ENCODE peak calls at places on chromosomes 1 and 21, in six cellular contexts. F is neural progenitor cell, U is GM23248, A is OCI-LY7, B is PC-3, J is GM23338. D is an unnamed sample.

GRCh38 chr21:45994086-45994661 is 12.6 kb downstream of the COL6A1 start:
- DNase-seq in F (no peak), U (peak; percentile 36), A (no peak), B (no peak), J (no peak), D (no peak)

GRCh38 chr1:25534389-25534788 is 9.0 kb upstream of the LDLRAP1 start:
- DNase-seq in F (no peak), U (no peak), A (no peak), B (no peak), J (no peak), D (no peak)

GRCh38 chr1:181777812-181778211 is 283.7 kb downstream of the ZNF648 start:
- DNase-seq in F (no peak), U (no peak), A (no peak), B (no peak), J (no peak), D (no peak)

GRCh38 chr1:32870615-32871363 is at the start of gene FNDC5:
- DNase-seq in F (peak; percentile 86), U (peak; percentile 60), A (no peak), B (no peak), J (peak; percentile 72), D (peak; percentile 70)

GRCh38 chr1:37850352-37850955 is 8.9 kb downstream of the MTF1 start:
- DNase-seq in F (no peak), U (no peak), A (no peak), B (peak; percentile 32), J (no peak), D (no peak)

GRCh38 chr1:7490576-7490975 is 280.5 kb upstream of the VAMP3 start:
- DNase-seq in F (no peak), U (no peak), A (no peak), B (no peak), J (no peak), D (no peak)

GRCh38 chr1:184158911-184159701 is 107.6 kb downstream of the TSEN15 start:
- DNase-seq in F (no peak), U (peak; percentile 27), A (no peak), B (peak; percentile 3), J (peak; percentile 19), D (no peak)

GRCh38 chr1:196651637-196652215 is at the start of gene CFH:
- DNase-seq in F (no peak), U (peak; percentile 85), A (no peak), B (peak; percentile 33), J (no peak), D (peak; percentile 16)

GRCh38 chr1:31910933-31911332 is 27.2 kb downstream of the PTP4A2 start:
- DNase-seq in F (no peak), U (peak; percentile 47), A (no peak), B (no peak), J (no peak), D (no peak)

GRCh38 chr1:174398246-174398645 is 49.5 kb upstream of the GPR52 start:
- DNase-seq in F (no peak), U (no peak), A (no peak), B (no peak), J (no peak), D (no peak)

GRCh38 chr1:38527373-38527966 is 332.1 kb downstream of the RRAGC start:
- DNase-seq in F (no peak), U (peak; percentile 3), A (peak; percentile 29), B (peak; percentile 38), J (peak; percentile 60), D (peak; percentile 31)

GRCh38 chr1:211833174-211833820 is 2.7 kb upstream of the LPGAT1 start:
- DNase-seq in F (no peak), U (no peak), A (no peak), B (no peak), J (no peak), D (no peak)

GRCh38 chr1:19563336-19564097 is 78.2 kb upstream of the CAPZB start:
- DNase-seq in F (no peak), U (peak; percentile 89), A (no peak), B (no peak), J (no peak), D (peak; percentile 15)

DNA sequence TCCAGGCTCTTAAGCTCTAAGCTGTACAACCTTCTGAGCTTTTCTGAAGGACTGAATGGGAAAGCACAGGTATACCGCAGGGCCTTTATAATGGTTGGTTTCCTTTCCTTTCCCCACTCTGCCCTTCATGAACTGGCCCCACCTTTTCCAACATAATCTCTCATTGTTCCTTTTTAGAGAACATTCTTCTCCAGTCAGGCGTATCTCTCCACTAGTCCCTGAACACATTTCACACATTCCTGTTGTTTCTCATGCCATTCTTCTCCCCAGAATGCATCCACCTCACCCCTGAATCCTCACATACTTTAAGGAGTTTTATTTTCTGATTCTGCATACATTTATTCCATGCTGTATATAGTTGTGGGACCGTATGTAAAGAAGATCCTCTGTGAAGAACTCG is 41.3 kb downstream of the PGM1 start:
- DNase-seq in F (peak; percentile 30), U (no peak), A (no peak), B (no peak), J (no peak), D (no peak)
- TF ChIP-seq EZH2phosphoT487 in F (no peak), U (no peak), A (no peak), B (no peak), J (no peak), D (no peak)

GRCh38 chr1:43612406-43612805 is 37.5 kb upstream of the KDM4A start:
- DNase-seq in F (no peak), U (no peak), A (no peak), B (no peak), J (no peak), D (no peak)
- H3K4me3 ChIP-seq in F (no peak overlapping the region), U (no peak overlapping the region), A (no peak overlapping the region), B (no peak overlapping the region), J (no peak overlapping the region), D (no peak overlapping the region)

DNA sequence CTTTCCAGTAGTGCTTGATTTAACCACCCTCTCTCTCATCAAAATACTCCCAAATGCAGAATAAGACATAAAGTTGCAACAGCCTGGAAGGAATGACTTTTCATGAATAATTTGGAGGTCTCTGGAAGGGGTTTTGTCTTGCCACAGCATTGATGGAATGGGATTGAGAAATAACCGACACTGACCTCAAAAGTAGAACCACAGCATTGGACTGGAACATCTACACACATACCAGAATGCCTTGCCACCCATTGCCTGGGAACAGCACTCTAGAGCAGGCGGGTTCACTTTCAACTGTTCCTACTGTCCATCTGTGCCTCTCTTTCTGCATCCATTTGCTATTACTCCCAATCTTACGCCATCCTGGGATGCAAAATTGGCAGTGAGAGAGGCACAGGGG is 149.1 kb upstream of the USP24 start:
- DNase-seq in F (no peak), U (no peak), A (no peak), B (no peak), J (no peak), D (no peak)
- TF ChIP-seq EZH2phosphoT487 in F (no peak), U (no peak), A (no peak), B (no peak), J (no peak), D (no peak)

GRCh38 chr1:241846862-241847539 is 1.0 kb upstream of the EXO1 start:
- DNase-seq in F (no peak), U (no peak), A (no peak), B (no peak), J (no peak), D (no peak)
- H3K4me3 ChIP-seq in F (peak overlapping the region; percentile 98), U (peak overlapping the region; percentile 83), A (peak overlapping the region; percentile 98), B (peak overlapping the region; percentile 84), J (peak overlapping the region; percentile 93), D (peak overlapping the region; percentile 73)

GRCh38 chr1:77313491-77313890 is 31.7 kb downstream of the AK5 start:
- DNase-seq in F (peak; percentile 56), U (peak; percentile 5), A (peak; percentile 36), B (peak; percentile 41), J (peak; percentile 80), D (peak; percentile 24)
- TF ChIP-seq EZH2phosphoT487 in F (no peak), U (no peak), A (no peak), B (no peak), J (no peak), D (no peak)

DNA sequence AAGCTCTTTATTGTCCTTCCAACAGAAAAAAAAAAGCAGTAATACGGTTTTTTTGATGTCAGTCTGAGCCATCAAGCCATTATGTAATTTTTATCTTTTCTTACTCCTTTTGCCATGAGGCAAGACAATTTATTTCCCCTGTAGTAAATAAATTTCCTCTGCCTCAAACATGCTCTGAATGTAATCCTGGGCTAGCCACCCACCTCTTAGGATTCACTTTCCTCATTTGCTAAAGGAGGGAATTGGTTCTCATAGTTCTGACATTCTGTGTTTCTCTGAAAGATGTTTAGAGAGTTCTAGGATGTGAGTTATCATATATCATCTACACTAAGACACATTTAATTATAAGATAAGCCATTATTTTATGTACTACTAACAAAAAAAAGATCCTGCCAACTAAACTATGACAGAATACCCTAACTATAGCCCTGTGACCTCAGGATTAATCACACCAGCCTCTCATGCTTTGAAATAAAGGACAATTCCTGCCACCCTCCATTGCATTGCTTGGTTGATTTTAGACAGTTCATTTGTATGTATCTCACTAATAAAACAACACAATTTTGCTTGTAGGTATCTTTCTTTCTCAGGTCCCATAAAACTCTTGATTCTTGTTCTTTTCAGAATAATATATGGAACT is 34.0 kb upstream of the RAP1A start:
- DNase-seq in F (no peak), U (peak; percentile 43), A (no peak), B (peak; percentile 9), J (no peak), D (no peak)
- H3K4me3 ChIP-seq in F (no peak overlapping the region), U (no peak overlapping the region), A (no peak overlapping the region), B (no peak overlapping the region), J (no peak overlapping the region), D (no peak overlapping the region)

DNA sequence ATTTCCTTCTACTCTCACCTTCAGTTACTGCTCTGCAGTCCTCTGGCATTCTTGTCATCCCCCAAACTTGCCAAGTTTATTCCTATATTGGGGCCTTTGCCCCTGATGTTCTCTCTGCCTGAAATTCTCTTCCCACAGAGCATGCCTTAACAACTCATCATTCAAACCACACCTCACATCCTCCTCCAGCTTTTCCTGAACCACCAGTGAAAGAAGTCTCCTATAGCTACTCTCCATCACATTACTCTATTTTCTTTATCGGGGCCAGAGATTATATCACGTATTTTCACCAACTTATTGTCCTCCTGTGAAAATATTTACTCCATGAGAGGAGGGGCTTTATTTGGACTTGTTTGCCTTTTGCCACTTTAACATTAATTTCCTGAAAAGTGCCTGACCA is 32.1 kb downstream of the EXTL2 start:
- DNase-seq in F (no peak), U (peak; percentile 83), A (no peak), B (peak; percentile 8), J (no peak), D (no peak)
- TF ChIP-seq EZH2phosphoT487 in F (no peak), U (no peak), A (no peak), B (no peak), J (no peak), D (no peak)

D was measured in hepatocyte.